ENCODE peak calls at places on chromosomes 12 and 14, in eight cellular contexts. One of them, this sample, is unnamed.

GRCh38 chr14:23381871-23382270 is 5.0 kb downstream of the CMTM5 start:
- DNase-seq in NCI-H1092: no peak
- DNase-seq in GDM1: no peak
- DNase-seq in pancreas: no peak
- DNase-seq in activated CD4-positive, alpha-beta T cell treated with anti-CD3 and anti-CD28 coated beads for 36 hours: no peak
- DNase-seq in anterior cingulate cortex: no peak
- DNase-seq in D341Med: no peak
- DNase-seq in DMS153: no peak
- DNase-seq in this sample: no peak

GRCh38 chr14:21846227-21846885 is 172.7 kb upstream of the OR4E1 start:
- DNase-seq in NCI-H1092: no peak
- DNase-seq in GDM1: peak; percentile 50
- DNase-seq in pancreas: peak; percentile 69
- DNase-seq in activated CD4-positive, alpha-beta T cell treated with anti-CD3 and anti-CD28 coated beads for 36 hours: peak; percentile 86
- DNase-seq in anterior cingulate cortex: no peak
- DNase-seq in D341Med: no peak
- DNase-seq in DMS153: no peak
- DNase-seq in this sample: no peak

GRCh38 chr14:94171208-94171607 is 2.9 kb upstream of the PPP4R4 start:
- DNase-seq in NCI-H1092: no peak
- DNase-seq in GDM1: no peak
- DNase-seq in pancreas: no peak
- DNase-seq in activated CD4-positive, alpha-beta T cell treated with anti-CD3 and anti-CD28 coated beads for 36 hours: no peak
- DNase-seq in anterior cingulate cortex: no peak
- DNase-seq in D341Med: no peak
- DNase-seq in DMS153: no peak
- DNase-seq in this sample: peak; percentile 27

GRCh38 chr14:105844047-105844630 is 317.8 kb downstream of the TMEM121 start:
- DNase-seq in NCI-H1092: no peak
- DNase-seq in GDM1: no peak
- DNase-seq in pancreas: no peak
- DNase-seq in activated CD4-positive, alpha-beta T cell treated with anti-CD3 and anti-CD28 coated beads for 36 hours: no peak
- DNase-seq in anterior cingulate cortex: no peak
- DNase-seq in D341Med: peak; percentile 5
- DNase-seq in DMS153: no peak
- DNase-seq in this sample: no peak

GRCh38 chr14:30445852-30446251 is 113.1 kb upstream of the G2E3 start:
- DNase-seq in NCI-H1092: no peak
- DNase-seq in GDM1: no peak
- DNase-seq in pancreas: no peak
- DNase-seq in activated CD4-positive, alpha-beta T cell treated with anti-CD3 and anti-CD28 coated beads for 36 hours: no peak
- DNase-seq in anterior cingulate cortex: no peak
- DNase-seq in D341Med: no peak
- DNase-seq in DMS153: no peak
- DNase-seq in this sample: no peak

GRCh38 chr14:64952598-64953309 is 10.2 kb upstream of the GPX2 start:
- DNase-seq in NCI-H1092: no peak
- DNase-seq in GDM1: no peak
- DNase-seq in pancreas: peak; percentile 19
- DNase-seq in activated CD4-positive, alpha-beta T cell treated with anti-CD3 and anti-CD28 coated beads for 36 hours: no peak
- DNase-seq in anterior cingulate cortex: no peak
- DNase-seq in D341Med: no peak
- DNase-seq in DMS153: no peak
- DNase-seq in this sample: no peak

GRCh38 chr12:61357496-61357895 is 902.7 kb upstream of the USP15 start:
- DNase-seq in NCI-H1092: no peak
- DNase-seq in GDM1: no peak
- DNase-seq in pancreas: no peak
- DNase-seq in activated CD4-positive, alpha-beta T cell treated with anti-CD3 and anti-CD28 coated beads for 36 hours: no peak
- DNase-seq in anterior cingulate cortex: no peak
- DNase-seq in D341Med: no peak
- DNase-seq in DMS153: no peak
- DNase-seq in this sample: no peak

GRCh38 chr14:22221508-22221907 is 367.5 kb downstream of the DAD1 start:
- DNase-seq in NCI-H1092: no peak
- DNase-seq in GDM1: no peak
- DNase-seq in pancreas: no peak
- DNase-seq in activated CD4-positive, alpha-beta T cell treated with anti-CD3 and anti-CD28 coated beads for 36 hours: no peak
- DNase-seq in anterior cingulate cortex: no peak
- DNase-seq in D341Med: no peak
- DNase-seq in DMS153: no peak
- DNase-seq in this sample: peak; percentile 22

GRCh38 chr12:57229041-57229633 is 374 bp upstream of the SHMT2 start:
- DNase-seq in NCI-H1092: no peak
- DNase-seq in GDM1: peak; percentile 61
- DNase-seq in pancreas: no peak
- DNase-seq in activated CD4-positive, alpha-beta T cell treated with anti-CD3 and anti-CD28 coated beads for 36 hours: no peak
- DNase-seq in anterior cingulate cortex: no peak
- DNase-seq in D341Med: no peak
- DNase-seq in DMS153: no peak
- DNase-seq in this sample: no peak

GRCh38 chr12:124646385-124647230 is 79.2 kb upstream of the NCOR2 start:
- DNase-seq in NCI-H1092: no peak
- DNase-seq in GDM1: peak; percentile 22
- DNase-seq in pancreas: no peak
- DNase-seq in activated CD4-positive, alpha-beta T cell treated with anti-CD3 and anti-CD28 coated beads for 36 hours: peak; percentile 73
- DNase-seq in anterior cingulate cortex: no peak
- DNase-seq in D341Med: no peak
- DNase-seq in DMS153: no peak
- DNase-seq in this sample: no peak

GRCh38 chr12:33438890-33439586 is 581 bp downstream of the SYT10 start:
- DNase-seq in NCI-H1092: peak; percentile 5
- DNase-seq in GDM1: no peak
- DNase-seq in pancreas: peak; percentile 62
- DNase-seq in activated CD4-positive, alpha-beta T cell treated with anti-CD3 and anti-CD28 coated beads for 36 hours: peak; percentile 7
- DNase-seq in anterior cingulate cortex: no peak
- DNase-seq in D341Med: peak; percentile 68
- DNase-seq in DMS153: peak; percentile 16
- DNase-seq in this sample: peak; percentile 28

GRCh38 chr12:120980800-120981368 is 2.5 kb downstream of the HNF1A start:
- DNase-seq in NCI-H1092: no peak
- DNase-seq in GDM1: no peak
- DNase-seq in pancreas: no peak
- DNase-seq in activated CD4-positive, alpha-beta T cell treated with anti-CD3 and anti-CD28 coated beads for 36 hours: no peak
- DNase-seq in anterior cingulate cortex: no peak
- DNase-seq in D341Med: no peak
- DNase-seq in DMS153: no peak
- DNase-seq in this sample: no peak